ENCODE peak calls at places on chromosomes 12 and 14, in nine cellular contexts. One of them, this sample, is unnamed.

GRCh38 chr12:112705037-112705632 is 86.4 kb upstream of the RPH3A start:
- DNase-seq in HCT116: no peak
- DNase-seq in astrocyte of the spinal cord: no peak
- DNase-seq in cardiac fibroblast: no peak
- DNase-seq in mucosa of descending colon: no peak
- DNase-seq in astrocyte: no peak
- DNase-seq in cardiac muscle cell: no peak
- DNase-seq in body of pancreas: no peak
- DNase-seq in CD8-positive, alpha-beta T cell: no peak
- DNase-seq in this sample: no peak

GRCh38 chr12:4153343-4153892 is 120.1 kb upstream of the CCND2 start:
- DNase-seq in CD8-positive, alpha-beta T cell: no peak
- DNase-seq in HCT116: no peak
- DNase-seq in astrocyte of the spinal cord: no peak
- DNase-seq in body of pancreas: no peak
- DNase-seq in mucosa of descending colon: peak
- DNase-seq in cardiac muscle cell: no peak
- DNase-seq in astrocyte: no peak
- DNase-seq in cardiac fibroblast: no peak
- DNase-seq in this sample: no peak

GRCh38 chr12:120834489-120835303 is 69.5 kb downstream of the SPPL3 start:
- DNase-seq in mucosa of descending colon: no peak
- DNase-seq in cardiac muscle cell: no peak
- DNase-seq in astrocyte of the spinal cord: no peak
- DNase-seq in body of pancreas: no peak
- DNase-seq in astrocyte: no peak
- DNase-seq in cardiac fibroblast: no peak
- DNase-seq in HCT116: no peak
- DNase-seq in CD8-positive, alpha-beta T cell: no peak
- DNase-seq in this sample: no peak

GRCh38 chr14:78921856-78922255 is 751.7 kb downstream of the NRXN3 start:
- DNase-seq in CD8-positive, alpha-beta T cell: no peak
- DNase-seq in body of pancreas: no peak
- DNase-seq in astrocyte of the spinal cord: peak
- DNase-seq in astrocyte: peak
- DNase-seq in HCT116: no peak
- DNase-seq in mucosa of descending colon: no peak
- DNase-seq in cardiac muscle cell: no peak
- DNase-seq in cardiac fibroblast: peak
- DNase-seq in this sample: peak

GRCh38 chr12:30440826-30441602 is 254.7 kb downstream of the IPO8 start:
- DNase-seq in astrocyte of the spinal cord: no peak
- DNase-seq in mucosa of descending colon: no peak
- DNase-seq in cardiac fibroblast: peak
- DNase-seq in HCT116: peak
- DNase-seq in astrocyte: no peak
- DNase-seq in CD8-positive, alpha-beta T cell: no peak
- DNase-seq in body of pancreas: no peak
- DNase-seq in cardiac muscle cell: peak
- DNase-seq in this sample: peak

GRCh38 chr12:86081798-86082197 is 174.4 kb downstream of the MGAT4C start:
- DNase-seq in body of pancreas: no peak
- DNase-seq in cardiac muscle cell: no peak
- DNase-seq in astrocyte of the spinal cord: peak
- DNase-seq in mucosa of descending colon: no peak
- DNase-seq in astrocyte: no peak
- DNase-seq in CD8-positive, alpha-beta T cell: no peak
- DNase-seq in cardiac fibroblast: no peak
- DNase-seq in HCT116: no peak
- DNase-seq in this sample: no peak

GRCh38 chr12:28177461-28177860 is 12.8 kb upstream of the CCDC91 start:
- DNase-seq in mucosa of descending colon: no peak
- DNase-seq in astrocyte of the spinal cord: no peak
- DNase-seq in body of pancreas: no peak
- DNase-seq in cardiac fibroblast: no peak
- DNase-seq in CD8-positive, alpha-beta T cell: no peak
- DNase-seq in astrocyte: no peak
- DNase-seq in cardiac muscle cell: no peak
- DNase-seq in HCT116: no peak
- DNase-seq in this sample: no peak

GRCh38 chr12:19430988-19431387 is 8.3 kb upstream of the AEBP2 start:
- DNase-seq in astrocyte: peak
- DNase-seq in astrocyte of the spinal cord: no peak
- DNase-seq in body of pancreas: no peak
- DNase-seq in mucosa of descending colon: no peak
- DNase-seq in cardiac fibroblast: peak
- DNase-seq in CD8-positive, alpha-beta T cell: no peak
- DNase-seq in cardiac muscle cell: no peak
- DNase-seq in HCT116: no peak
- DNase-seq in this sample: peak

GRCh38 chr12:8590842-8591545 is 21.7 kb downstream of the AICDA start:
- DNase-seq in mucosa of descending colon: no peak
- DNase-seq in CD8-positive, alpha-beta T cell: no peak
- DNase-seq in cardiac muscle cell: no peak
- DNase-seq in HCT116: no peak
- DNase-seq in body of pancreas: no peak
- DNase-seq in astrocyte of the spinal cord: no peak
- DNase-seq in cardiac fibroblast: no peak
- DNase-seq in astrocyte: no peak
- DNase-seq in this sample: peak

GRCh38 chr12:93722757-93723567 is 45.8 kb downstream of the CRADD start:
- DNase-seq in mucosa of descending colon: no peak
- DNase-seq in astrocyte: peak
- DNase-seq in body of pancreas: peak
- DNase-seq in HCT116: no peak
- DNase-seq in cardiac muscle cell: no peak
- DNase-seq in cardiac fibroblast: no peak
- DNase-seq in CD8-positive, alpha-beta T cell: no peak
- DNase-seq in astrocyte of the spinal cord: no peak
- DNase-seq in this sample: no peak

GRCh38 chr12:75933136-75933535 is 98.4 kb downstream of the PHLDA1 start:
- DNase-seq in CD8-positive, alpha-beta T cell: no peak
- DNase-seq in astrocyte: peak
- DNase-seq in mucosa of descending colon: no peak
- DNase-seq in body of pancreas: no peak
- DNase-seq in astrocyte of the spinal cord: peak
- DNase-seq in cardiac fibroblast: peak
- DNase-seq in HCT116: peak
- DNase-seq in cardiac muscle cell: no peak
- DNase-seq in this sample: peak

GRCh38 chr12:93803408-93803807 is 126.2 kb downstream of the CRADD start:
- DNase-seq in astrocyte: peak
- DNase-seq in HCT116: no peak
- DNase-seq in cardiac muscle cell: no peak
- DNase-seq in mucosa of descending colon: no peak
- DNase-seq in CD8-positive, alpha-beta T cell: no peak
- DNase-seq in cardiac fibroblast: peak
- DNase-seq in astrocyte of the spinal cord: peak
- DNase-seq in body of pancreas: no peak
- DNase-seq in this sample: peak

GRCh38 chr12:125491585-125491984 is 426.4 kb downstream of the AACS start:
- DNase-seq in mucosa of descending colon: no peak
- DNase-seq in HCT116: no peak
- DNase-seq in body of pancreas: no peak
- DNase-seq in astrocyte: no peak
- DNase-seq in CD8-positive, alpha-beta T cell: no peak
- DNase-seq in astrocyte of the spinal cord: no peak
- DNase-seq in cardiac muscle cell: no peak
- DNase-seq in cardiac fibroblast: no peak
- DNase-seq in this sample: no peak

DNA sequence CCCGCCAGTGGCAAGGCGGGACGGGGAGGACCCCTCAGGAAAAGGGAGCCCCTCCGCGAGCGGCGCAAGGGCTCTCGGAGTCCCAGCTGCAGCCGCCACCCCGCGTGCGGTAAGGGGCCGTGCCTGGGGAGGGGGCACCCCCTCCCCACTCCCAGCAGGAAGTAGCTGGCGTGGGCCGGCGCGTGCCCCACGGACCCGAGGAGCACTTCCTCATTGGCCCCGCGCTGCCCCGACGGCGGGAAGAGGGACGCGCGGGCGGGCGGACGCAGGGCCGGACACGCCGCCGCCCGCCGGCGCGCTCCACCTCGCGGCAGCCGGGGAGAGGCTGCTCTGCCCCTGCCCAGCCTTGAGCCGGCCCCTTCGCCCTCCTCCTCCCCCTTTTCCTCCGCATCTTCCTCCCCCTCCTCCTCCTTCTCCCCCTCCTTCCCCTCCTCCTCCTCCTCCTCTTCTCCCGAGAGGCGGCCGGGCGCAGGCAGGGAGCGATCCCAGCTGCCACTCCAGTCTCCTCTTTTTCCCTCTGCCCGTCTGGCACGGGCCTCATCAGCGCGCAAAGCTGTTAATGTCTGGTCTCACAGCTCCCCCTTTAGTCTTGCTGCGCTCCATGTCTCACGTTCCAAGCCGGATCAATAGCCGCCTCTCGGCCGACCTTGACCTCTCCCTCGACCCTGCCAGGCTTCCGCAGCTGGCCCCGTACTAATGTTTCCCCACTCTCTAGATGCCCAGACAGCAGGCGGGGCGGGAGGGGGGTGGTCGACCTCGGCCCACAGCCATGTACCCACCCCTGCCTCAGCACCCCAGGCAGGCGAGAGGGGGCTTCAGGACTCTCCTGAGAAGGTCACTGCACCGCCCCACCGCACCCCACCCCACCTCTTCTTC is 2.6 kb upstream of the BCL11B start:
- DNase-seq in astrocyte: peak
- DNase-seq in astrocyte of the spinal cord: peak
- DNase-seq in HCT116: peak
- DNase-seq in mucosa of descending colon: peak
- DNase-seq in CD8-positive, alpha-beta T cell: peak
- DNase-seq in cardiac muscle cell: peak
- DNase-seq in body of pancreas: peak
- DNase-seq in cardiac fibroblast: peak
- DNase-seq in this sample: peak
- TF ChIP-seq CTCF in astrocyte: no peak
- TF ChIP-seq CTCF in astrocyte of the spinal cord: peak
- TF ChIP-seq CTCF in HCT116: peak
- TF ChIP-seq CTCF in mucosa of descending colon: no peak
- TF ChIP-seq CTCF in CD8-positive, alpha-beta T cell: peak
- TF ChIP-seq CTCF in cardiac muscle cell: peak
- TF ChIP-seq CTCF in body of pancreas: peak
- TF ChIP-seq CTCF in cardiac fibroblast: no peak
- TF ChIP-seq CTCF in this sample: peak

GRCh38 chr14:103059556-103059955 is 2.2 kb upstream of the CDC42BPB start:
- DNase-seq in HCT116: no peak
- DNase-seq in mucosa of descending colon: no peak
- DNase-seq in astrocyte: no peak
- DNase-seq in CD8-positive, alpha-beta T cell: no peak
- DNase-seq in body of pancreas: no peak
- DNase-seq in cardiac fibroblast: no peak
- DNase-seq in cardiac muscle cell: no peak
- DNase-seq in astrocyte of the spinal cord: no peak
- DNase-seq in this sample: no peak
- H3K4me3 ChIP-seq in HCT116: no peak
- H3K4me3 ChIP-seq in mucosa of descending colon: no peak
- H3K4me3 ChIP-seq in astrocyte: no peak
- H3K4me3 ChIP-seq in CD8-positive, alpha-beta T cell: no peak
- H3K4me3 ChIP-seq in body of pancreas: no peak
- H3K4me3 ChIP-seq in cardiac fibroblast: no peak
- H3K4me3 ChIP-seq in cardiac muscle cell: no peak
- H3K4me3 ChIP-seq in astrocyte of the spinal cord: no peak
- H3K4me3 ChIP-seq in this sample: no peak

DNA sequence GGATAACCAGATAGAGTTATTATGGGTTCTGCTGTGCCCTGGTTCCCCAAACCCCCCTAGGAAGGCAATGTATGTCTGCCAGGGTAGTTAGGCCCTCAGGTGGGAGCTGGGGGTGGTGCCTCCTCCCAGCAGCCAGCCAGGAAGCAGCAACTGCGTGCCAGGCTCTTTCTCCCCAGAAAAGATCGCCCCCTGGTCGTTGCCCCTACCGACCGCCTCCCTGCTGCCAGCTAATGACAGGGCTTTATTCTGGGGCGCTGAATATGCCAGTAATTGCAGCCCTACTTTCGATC is 36.3 kb downstream of the IQSEC3 start:
- DNase-seq in cardiac fibroblast: no peak
- DNase-seq in cardiac muscle cell: no peak
- DNase-seq in body of pancreas: no peak
- DNase-seq in HCT116: no peak
- DNase-seq in astrocyte: no peak
- DNase-seq in astrocyte of the spinal cord: no peak
- DNase-seq in mucosa of descending colon: no peak
- DNase-seq in CD8-positive, alpha-beta T cell: no peak
- DNase-seq in this sample: no peak
- TF ChIP-seq CTCF in cardiac fibroblast: no peak
- TF ChIP-seq CTCF in cardiac muscle cell: no peak
- TF ChIP-seq CTCF in body of pancreas: no peak
- TF ChIP-seq CTCF in HCT116: no peak
- TF ChIP-seq CTCF in astrocyte: no peak
- TF ChIP-seq CTCF in astrocyte of the spinal cord: no peak
- TF ChIP-seq CTCF in mucosa of descending colon: no peak
- TF ChIP-seq CTCF in CD8-positive, alpha-beta T cell: no peak
- TF ChIP-seq CTCF in this sample: no peak

DNA sequence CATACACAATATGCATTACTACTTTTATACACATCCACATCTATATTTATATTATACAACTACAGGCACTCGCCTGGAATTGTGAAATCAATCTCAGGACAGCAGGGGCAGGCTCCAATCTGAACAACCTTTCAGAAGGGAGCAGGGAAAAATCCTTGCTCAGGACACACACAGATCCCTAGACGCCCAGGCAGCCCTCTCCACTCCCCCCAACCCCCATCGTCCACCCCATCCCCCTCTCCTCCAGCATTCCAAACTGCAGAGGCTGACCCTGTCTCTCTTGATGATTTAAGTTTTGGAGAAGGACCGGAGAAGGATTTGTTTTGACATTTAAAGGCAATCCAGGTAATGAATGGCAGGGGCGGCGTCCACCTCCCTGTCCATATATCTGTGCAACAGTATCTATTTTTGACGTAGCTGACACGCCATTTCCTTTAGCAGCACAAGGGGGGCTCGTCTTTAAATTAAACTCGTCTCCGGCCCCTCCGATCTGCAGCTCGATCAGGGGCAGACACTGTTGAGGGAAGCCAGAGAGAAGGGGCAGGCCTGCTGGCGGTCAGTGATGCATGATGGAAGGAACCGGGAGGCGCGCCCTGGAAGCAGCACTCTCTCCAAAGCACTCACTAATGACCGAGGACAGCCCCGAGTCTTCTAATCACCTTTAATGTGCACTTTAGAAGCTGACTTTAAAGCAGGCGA is 95.0 kb upstream of the TBX5 start:
- DNase-seq in mucosa of descending colon: no peak
- DNase-seq in astrocyte: no peak
- DNase-seq in astrocyte of the spinal cord: no peak
- DNase-seq in body of pancreas: no peak
- DNase-seq in cardiac muscle cell: peak
- DNase-seq in cardiac fibroblast: no peak
- DNase-seq in CD8-positive, alpha-beta T cell: no peak
- DNase-seq in HCT116: no peak
- DNase-seq in this sample: no peak
- H3K4me3 ChIP-seq in mucosa of descending colon: no peak
- H3K4me3 ChIP-seq in astrocyte: no peak
- H3K4me3 ChIP-seq in astrocyte of the spinal cord: no peak
- H3K4me3 ChIP-seq in body of pancreas: no peak
- H3K4me3 ChIP-seq in cardiac muscle cell: no peak
- H3K4me3 ChIP-seq in cardiac fibroblast: no peak
- H3K4me3 ChIP-seq in CD8-positive, alpha-beta T cell: no peak
- H3K4me3 ChIP-seq in HCT116: no peak
- H3K4me3 ChIP-seq in this sample: no peak

DNA sequence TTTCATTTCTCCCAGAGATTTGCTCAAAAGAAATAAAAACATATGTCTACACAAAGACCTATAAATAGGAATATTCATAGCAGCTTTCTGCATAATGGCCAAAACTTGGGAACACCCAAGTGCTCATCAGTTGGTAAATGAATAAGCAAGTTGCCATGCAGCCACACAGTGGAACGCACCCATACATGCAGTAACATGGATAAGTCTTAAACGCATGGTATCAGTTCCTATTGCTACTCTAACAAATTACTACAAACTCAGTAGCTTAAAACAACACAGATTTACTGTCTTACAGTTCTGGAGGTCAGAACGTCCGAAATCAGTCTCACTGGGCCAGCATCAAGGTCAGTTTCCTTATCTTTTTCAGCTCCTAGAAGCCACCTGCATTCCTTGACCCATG is 78.4 kb downstream of the DPF3 start:
- DNase-seq in mucosa of descending colon: no peak
- DNase-seq in HCT116: no peak
- DNase-seq in astrocyte: no peak
- DNase-seq in cardiac muscle cell: no peak
- DNase-seq in cardiac fibroblast: no peak
- DNase-seq in astrocyte of the spinal cord: no peak
- DNase-seq in body of pancreas: no peak
- DNase-seq in CD8-positive, alpha-beta T cell: no peak
- DNase-seq in this sample: no peak
- TF ChIP-seq CTCF in mucosa of descending colon: no peak
- TF ChIP-seq CTCF in HCT116: no peak
- TF ChIP-seq CTCF in astrocyte: no peak
- TF ChIP-seq CTCF in cardiac muscle cell: no peak
- TF ChIP-seq CTCF in cardiac fibroblast: no peak
- TF ChIP-seq CTCF in astrocyte of the spinal cord: no peak
- TF ChIP-seq CTCF in body of pancreas: no peak
- TF ChIP-seq CTCF in CD8-positive, alpha-beta T cell: no peak
- TF ChIP-seq CTCF in this sample: no peak

This sample was measured in choroid plexus epithelial cell.